ENCODE peak calls at places on chromosomes 6 and 20, in five cellular contexts. S, O, J, Z and K are unnamed samples.

GRCh38 chr6:31972709-31973350 is 892 bp upstream of the DXO start:
- DNase-seq in O (no peak), Z (no peak), S (peak), J (no peak), K (no peak)

GRCh38 chr20:62243906-62244515 is 5.7 kb downstream of the OSBPL2 start:
- DNase-seq in O (no peak), Z (no peak), S (no peak), J (no peak), K (no peak)

GRCh38 chr6:89689732-89690131 is 51.2 kb upstream of the LYRM2 start:
- DNase-seq in Z (no peak), J (peak), S (no peak), O (no peak), K (no peak)

GRCh38 chr6:155985660-155986138 is 530.1 kb upstream of the NOX3 start:
- DNase-seq in Z (no peak), S (no peak), J (peak), O (peak), K (peak)

GRCh38 chr20:36270744-36271638 is 34.7 kb downstream of the AAR2 start:
- DNase-seq in O (no peak), S (no peak), Z (no peak), J (no peak), K (no peak)

GRCh38 chr6:154370545-154370944 is 13.9 kb upstream of the IPCEF1 start:
- DNase-seq in Z (no peak), O (no peak), J (peak), S (peak), K (peak)

GRCh38 chr20:47973519-47974233 is 188.4 kb upstream of the SULF2 start:
- DNase-seq in J (no peak), O (peak), S (no peak), Z (no peak), K (no peak)

GRCh38 chr20:57934913-57935312 is 225.1 kb upstream of the PMEPA1 start:
- DNase-seq in O (no peak), J (no peak), Z (no peak), S (no peak), K (no peak)

GRCh38 chr20:2312876-2313275 is 17.1 kb downstream of the TGM3 start:
- DNase-seq in J (no peak), O (no peak), S (peak), Z (no peak), K (no peak)

GRCh38 chr6:109295766-109296156 is 86.5 kb downstream of the CD164 start:
- DNase-seq in Z (no peak), S (no peak), J (no peak), O (no peak), K (no peak)

GRCh38 chr6:118260833-118261232 is 287.3 kb upstream of the PLN start:
- DNase-seq in O (no peak), J (no peak), Z (no peak), S (no peak), K (no peak)

GRCh38 chr6:94372229-94372628 is 952.9 kb upstream of the EPHA7 start:
- DNase-seq in Z (no peak), S (no peak), O (no peak), J (peak), K (no peak)

GRCh38 chr6:65680232-65680631 is 26.8 kb downstream of the EYS start:
- DNase-seq in S (no peak), O (no peak), Z (no peak), J (no peak), K (no peak)

GRCh38 chr6:7431594-7432390 is 42.2 kb downstream of the RIOK1 start:
- DNase-seq in O (no peak), J (no peak), Z (no peak), S (peak), K (no peak)

GRCh38 chr6:20024979-20025378 is 187.3 kb downstream of the MBOAT1 start:
- DNase-seq in S (no peak), J (no peak), O (no peak), Z (no peak), K (no peak)